ENCODE peak calls at places on chromosome X, in nine cellular contexts. C is A549; W is upper lobe of right lung; R is heart right ventricle; V is DND-41; Q is pancreas; T is uterus; E is CD4-positive, CD25-positive, alpha-beta regulatory T cell; J is naive thymus-derived CD4-positive, alpha-beta T cell. L is an unnamed sample. For H3K4me1 and H3K9me3, the result is how much of the 10 kb centered on the place peaks cover.

GRCh38 chrX:104253567-104254441 is 929 bp downstream of the ESX1 start:
- DNase-seq in Q (no peak), J (no peak), W (no peak), V (no peak), E (no peak), C (peak), T (no peak), R (no peak), L (no peak)

GRCh38 chrX:7144126-7144525 is 3.4 kb upstream of the STS start:
- DNase-seq in Q (no peak), V (no peak), W (no peak), R (no peak), J (no peak), C (no peak), T (no peak), E (no peak), L (no peak)

GRCh38 chrX:13647709-13648212 is 5.2 kb upstream of the TCEANC start:
- DNase-seq in Q (peak), R (peak), E (peak), W (peak), J (no peak), C (no peak), T (peak), V (no peak), L (peak)

GRCh38 chrX:71253253-71254091 is 468 bp downstream of the ZMYM3 start:
- DNase-seq in W (peak), J (peak), R (peak), C (peak), V (peak), Q (peak), T (peak), E (peak), L (peak)

GRCh38 chrX:15680401-15680800 is 15.8 kb upstream of the CLTRN start:
- DNase-seq in R (no peak), V (no peak), W (no peak), E (no peak), J (no peak), Q (no peak), C (no peak), T (no peak), L (no peak)

GRCh38 chrX:131063613-131064012 is 5.5 kb downstream of the ARHGAP36 start:
- DNase-seq in Q (no peak), V (no peak), R (no peak), E (no peak), T (no peak), C (no peak), J (no peak), W (no peak), L (no peak)

GRCh38 chrX:132662844-132663243 is 174.0 kb upstream of the MBNL3 start:
- DNase-seq in R (no peak), V (no peak), J (no peak), Q (no peak), E (no peak), C (no peak), T (no peak), W (no peak), L (no peak)

GRCh38 chrX:12309040-12309732 is 170.9 kb downstream of the FRMPD4 start:
- DNase-seq in W (no peak), C (no peak), T (no peak), R (no peak), J (no peak), Q (peak), E (no peak), V (no peak), L (no peak)

GRCh38 chrX:2879670-2880069 is 49.5 kb downstream of the ARSD start:
- DNase-seq in T (no peak), Q (no peak), W (no peak), C (no peak), J (no peak), E (no peak), V (no peak), R (no peak), L (no peak)

GRCh38 chrX:117839544-117839943 is 277.1 kb downstream of the KLHL13 start:
- DNase-seq in V (no peak), Q (no peak), W (no peak), T (no peak), C (no peak), R (no peak), E (no peak), J (no peak), L (no peak)

GRCh38 chrX:100731441-100732281 is at the start of gene SYTL4:
- DNase-seq in C (peak), Q (peak), T (peak), J (no peak), W (peak), R (peak), E (no peak), V (no peak), L (peak)

GRCh38 chrX:71128166-71128833 is 9.9 kb downstream of the MED12 start:
- DNase-seq in T (no peak), C (no peak), V (no peak), W (no peak), J (no peak), R (no peak), Q (no peak), E (no peak), L (no peak)

GRCh38 chrX:122622800-122623199 is 561.3 kb upstream of the GRIA3 start:
- DNase-seq in E (no peak), C (no peak), V (no peak), Q (no peak), J (no peak), W (no peak), R (no peak), T (no peak), L (no peak)

GRCh38 chrX:56766554-56767412 is 37.7 kb downstream of the NBDY start:
- DNase-seq in E (peak), T (no peak), V (no peak), R (no peak), W (peak), J (no peak), Q (peak), C (no peak), L (no peak)

GRCh38 chrX:115339441-115340025 is 50.0 kb downstream of the LUZP4 start:
- DNase-seq in E (no peak), V (no peak), R (no peak), W (no peak), C (no peak), J (no peak), Q (no peak), T (no peak), L (no peak)

GRCh38 chrX:17923546-17923945 is 62.4 kb upstream of the RAI2 start:
- DNase-seq in J (no peak), E (no peak), T (no peak), R (no peak), Q (no peak), V (no peak), W (no peak), C (no peak), L (no peak)

GRCh38 chrX:134721766-134722532 is 63.7 kb upstream of the PLAC1 start:
- DNase-seq in C (no peak), Q (no peak), T (no peak), J (no peak), W (no peak), E (no peak), R (no peak), V (no peak), L (no peak)

GRCh38 chrX:47662144-47662657 is 3.2 kb upstream of the UXT start:
- DNase-seq in E (no peak), T (no peak), C (no peak), Q (no peak), J (no peak), V (no peak), W (no peak), R (no peak), L (no peak)

GRCh38 chrX:130139474-130140201 is 26.0 kb downstream of the AIFM1 start:
- DNase-seq in V (no peak), J (no peak), C (no peak), E (no peak), Q (no peak), W (no peak), R (no peak), T (no peak), L (no peak)

GRCh38 chrX:31550169-31550568 is 478.3 kb upstream of the FTHL17 start:
- DNase-seq in T (no peak), R (no peak), V (no peak), W (no peak), E (no peak), Q (no peak), J (no peak), C (no peak), L (no peak)

GRCh38 chrX:103817502-103817901 is 14.6 kb downstream of the RAB9B start:
- DNase-seq in R (peak), J (no peak), W (no peak), T (no peak), C (no peak), V (peak), Q (no peak), E (peak), L (no peak)

GRCh38 chrX:134821370-134821769 is 163.1 kb upstream of the PLAC1 start:
- DNase-seq in E (no peak), W (no peak), T (no peak), V (no peak), C (no peak), J (no peak), Q (no peak), R (peak), L (no peak)

GRCh38 chrX:153864101-153864500 is 21.9 kb downstream of the L1CAM start:
- DNase-seq in J (no peak), E (no peak), Q (no peak), C (no peak), W (no peak), V (no peak), T (no peak), R (no peak), L (no peak)

GRCh38 chrX:46803140-46803539 is 33.7 kb upstream of the RP2 start:
- DNase-seq in R (no peak), C (no peak), V (no peak), E (no peak), J (no peak), Q (no peak), W (no peak), T (no peak), L (no peak)

GRCh38 chrX:88560673-88561330 is 186.2 kb upstream of the CPXCR1 start:
- DNase-seq in C (no peak), R (no peak), T (no peak), V (no peak), J (no peak), Q (no peak), W (no peak), E (no peak), L (no peak)

GRCh38 chrX:70454441-70455365 is 10.1 kb downstream of the DLG3 start:
- DNase-seq in T (peak), J (no peak), V (peak), C (peak), E (peak), Q (peak), W (peak), R (peak), L (peak)

GRCh38 chrX:112058255-112058654 is 24.3 kb downstream of the TRPC5 start:
- DNase-seq in V (no peak), C (no peak), R (no peak), E (no peak), J (no peak), Q (no peak), T (no peak), W (no peak), L (no peak)

GRCh38 chrX:48475774-48476577 is at the start of gene FTSJ1:
- DNase-seq in Q (peak), W (peak), J (peak), V (peak), C (peak), T (peak), E (peak), R (peak), L (peak)

GRCh38 chrX:134718329-134719317 is 60.4 kb upstream of the PLAC1 start:
- DNase-seq in Q (peak), J (no peak), R (peak), C (peak), V (peak), E (peak), W (peak), T (peak), L (peak)

GRCh38 chrX:12702509-12703091 is 88.6 kb upstream of the PRPS2 start:
- DNase-seq in V (peak), W (no peak), T (no peak), J (no peak), Q (no peak), E (no peak), R (no peak), C (no peak), L (no peak)

GRCh38 chrX:76893930-76894329 is 466.4 kb downstream of the MAGEE1 start:
- DNase-seq in R (no peak), C (no peak), J (no peak), V (no peak), E (no peak), W (no peak), Q (no peak), T (no peak), L (no peak)

GRCh38 chrX:151815461-151815860 is 80.9 kb downstream of the CNGA2 start:
- DNase-seq in E (no peak), T (no peak), W (no peak), R (no peak), V (no peak), J (no peak), Q (no peak), C (no peak), L (no peak)

GRCh38 chrX:40121618-40122017 is 23.9 kb upstream of the BCOR start:
- DNase-seq in W (no peak), C (no peak), E (no peak), V (no peak), T (no peak), R (no peak), Q (no peak), J (no peak), L (no peak)

GRCh38 chrX:40117715-40118285 is 20.0 kb upstream of the BCOR start:
- DNase-seq in V (no peak), R (no peak), C (no peak), E (no peak), W (no peak), Q (no peak), T (no peak), J (no peak), L (no peak)

GRCh38 chrX:40120838-40121580 is 23.3 kb upstream of the BCOR start:
- DNase-seq in E (no peak), W (no peak), V (no peak), C (no peak), J (no peak), Q (no peak), T (no peak), R (no peak), L (no peak)

GRCh38 chrX:40127052-40127451 is 29.3 kb upstream of the BCOR start:
- DNase-seq in R (no peak), E (no peak), Q (no peak), C (no peak), J (no peak), W (no peak), T (no peak), V (peak), L (no peak)

DNA sequence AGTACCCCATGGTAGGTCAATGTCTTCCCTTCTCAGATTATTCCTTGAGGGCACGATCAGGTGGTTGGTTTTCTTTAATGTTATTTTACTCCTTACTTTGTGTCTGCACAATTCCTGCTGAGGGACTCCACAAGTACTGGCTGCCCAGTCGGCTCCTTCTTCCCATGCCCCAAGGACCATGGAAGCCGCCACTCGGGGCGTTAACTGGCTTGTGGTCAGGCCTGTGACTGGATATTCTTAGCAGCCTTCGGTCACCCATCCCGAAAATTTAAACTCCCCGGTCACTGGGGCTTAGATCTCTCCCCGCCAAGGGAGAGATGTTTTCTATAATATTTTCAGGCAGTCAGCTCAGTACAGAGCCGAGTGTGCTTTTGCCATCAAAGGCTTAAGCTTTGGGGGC is 24.7 kb upstream of the BCOR start:
- DNase-seq in J (no peak), Q (no peak), W (no peak), E (no peak), R (no peak), C (no peak), V (no peak), T (no peak), L (no peak)
- H3K4me1 ChIP-seq in J (under half), Q (under half), W (under half), E (under half), R (under half), C (under half), V (under half), T (under half), L (under half)

GRCh38 chrX:152821145-152821765 is 9.3 kb downstream of the CETN2 start:
- DNase-seq in E (no peak), R (no peak), J (no peak), V (peak), W (no peak), Q (peak), C (peak), T (no peak), L (no peak)
- H3K9me3 ChIP-seq in E (under half), R (under half), J (under half), V (under half), W (under half), Q (under half), C (under half), T (under half), L (under half)

GRCh38 chrX:72348247-72348979 is 42.7 kb upstream of the CITED1 start:
- DNase-seq in Q (no peak), C (no peak), W (no peak), E (no peak), V (no peak), R (no peak), T (no peak), J (no peak), L (no peak)

GRCh38 chrX:72347366-72347765 is 41.7 kb upstream of the CITED1 start:
- DNase-seq in E (no peak), W (no peak), T (no peak), R (no peak), Q (no peak), V (no peak), C (no peak), J (no peak), L (no peak)

GRCh38 chrX:72351606-72352338 is 46.1 kb upstream of the CITED1 start:
- DNase-seq in C (no peak), W (no peak), J (no peak), T (peak), V (no peak), Q (no peak), E (no peak), R (peak), L (no peak)

GRCh38 chrX:72349190-72349589 is 43.5 kb upstream of the CITED1 start:
- DNase-seq in E (no peak), V (no peak), T (no peak), Q (no peak), R (no peak), C (no peak), W (no peak), J (no peak), L (no peak)

GRCh38 chrX:72346306-72346949 is 40.7 kb upstream of the CITED1 start:
- DNase-seq in E (no peak), C (no peak), V (no peak), R (no peak), T (no peak), W (no peak), Q (no peak), J (no peak), L (no peak)
- H3K4me1 ChIP-seq in E (under half), C (under half), V (under half), R (under half), T (under half), W (under half), Q (under half), J (under half), L (under half)

GRCh38 chrX:776061-776460 is 145.5 kb downstream of the SHOX start:
- DNase-seq in C (no peak), J (no peak), T (no peak), V (no peak), Q (no peak), W (peak), E (no peak), R (no peak), L (no peak)
- H3K9me3 ChIP-seq in C (under half), J (under half), T (under half), V (under half), Q (under half), W (under half), E (under half), R (under half), L (under half)

GRCh38 chrX:40166582-40166981 is 68.8 kb upstream of the BCOR start:
- DNase-seq in R (no peak), W (no peak), T (peak), E (no peak), C (no peak), J (no peak), V (no peak), Q (no peak), L (no peak)
- H3K4me1 ChIP-seq in R (under half), W (under half), T (under half), E (under half), C (under half), J (under half), V (under half), Q (under half), L (under half)

GRCh38 chrX:55648434-55648833 is 25.2 kb downstream of the FOXR2 start:
- DNase-seq in J (no peak), R (no peak), T (no peak), W (no peak), V (no peak), Q (no peak), E (no peak), C (no peak), L (no peak)
- H3K9me3 ChIP-seq in J (under half), R (under half), T (under half), W (under half), V (under half), Q (under half), E (under half), C (under half), L (under half)

GRCh38 chrX:19790829-19791228 is 96.6 kb downstream of the SH3KBP1 start:
- DNase-seq in J (no peak), W (no peak), C (no peak), T (no peak), V (no peak), R (no peak), E (no peak), Q (no peak), L (no peak)

GRCh38 chrX:19792412-19792811 is 95.0 kb downstream of the SH3KBP1 start:
- DNase-seq in V (no peak), T (no peak), W (no peak), R (no peak), Q (no peak), J (no peak), E (no peak), C (no peak), L (no peak)

GRCh38 chrX:19789782-19790181 is 97.6 kb downstream of the SH3KBP1 start:
- DNase-seq in E (no peak), W (no peak), C (no peak), Q (no peak), J (no peak), V (no peak), T (no peak), R (no peak), L (no peak)

GRCh38 chrX:19793471-19793870 is 93.9 kb downstream of the SH3KBP1 start:
- DNase-seq in J (no peak), W (no peak), Q (no peak), C (no peak), V (no peak), E (no peak), R (no peak), T (no peak), L (no peak)

GRCh38 chrX:19791562-19791961 is 95.8 kb downstream of the SH3KBP1 start:
- DNase-seq in R (no peak), C (no peak), W (no peak), E (peak), Q (no peak), J (no peak), V (no peak), T (no peak), L (no peak)
- H3K4me1 ChIP-seq in R (under half), C (under half), W (under half), E (half or more), Q (under half), J (under half), V (under half), T (under half), L (under half)

DNA sequence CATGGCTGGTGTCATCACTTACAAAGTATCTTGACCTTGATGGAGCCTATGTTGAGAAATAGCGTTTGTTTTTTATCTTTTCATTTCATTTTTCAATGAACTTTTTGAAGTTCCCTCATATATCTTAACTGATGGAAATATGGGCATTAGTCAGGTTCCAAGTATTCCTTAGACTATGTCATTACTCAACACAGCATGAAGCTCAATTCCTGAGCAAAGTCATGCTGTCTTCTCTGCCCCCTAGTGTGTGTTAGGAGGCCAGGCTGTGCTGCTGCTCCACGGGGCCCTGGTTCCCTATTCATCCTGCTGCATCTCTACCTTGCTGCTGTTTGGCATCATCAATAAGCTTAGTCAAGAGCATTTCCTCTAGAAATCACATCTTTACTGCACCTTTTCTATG is 40.9 kb downstream of the GPR143 start:
- DNase-seq in W (no peak), Q (no peak), E (no peak), V (no peak), C (no peak), J (no peak), R (no peak), T (no peak), L (no peak)
- H3K9me3 ChIP-seq in W (under half), Q (under half), E (under half), V (under half), C (under half), J (under half), R (under half), T (under half), L (under half)

GRCh38 chrX:109845996-109846395 is 112.9 kb upstream of the ACSL4 start:
- DNase-seq in C (no peak), V (no peak), R (no peak), W (no peak), Q (no peak), E (no peak), T (no peak), J (no peak), L (no peak)

GRCh38 chrX:109841869-109842579 is 109.0 kb upstream of the ACSL4 start:
- DNase-seq in V (no peak), R (no peak), Q (no peak), E (no peak), W (no peak), J (no peak), T (no peak), C (no peak), L (no peak)

GRCh38 chrX:109842611-109843010 is 109.6 kb upstream of the ACSL4 start:
- DNase-seq in T (no peak), V (no peak), Q (no peak), W (no peak), E (no peak), C (no peak), J (no peak), R (no peak), L (no peak)

GRCh38 chrX:109841257-109841656 is 108.2 kb upstream of the ACSL4 start:
- DNase-seq in E (no peak), R (no peak), T (no peak), W (no peak), Q (no peak), C (no peak), V (no peak), J (no peak), L (no peak)

GRCh38 chrX:109843963-109844751 is 111.1 kb upstream of the ACSL4 start:
- DNase-seq in E (no peak), R (no peak), Q (no peak), W (no peak), T (no peak), V (no peak), C (no peak), J (no peak), L (no peak)
- H3K4me1 ChIP-seq in E (under half), R (under half), Q (under half), W (under half), T (under half), V (under half), C (half or more), J (under half), L (under half)